ENCODE peak calls at places on chromosomes 11 and 22, in seven cellular contexts. P, U, C, I, Q, T and Y are unnamed samples.
A peak's percentile ranks its signal among the peaks of the same experiment; 100 is the strongest.

GRCh38 chr11:45215098-45215497 is 68.7 kb downstream of the PRDM11 start:
- DNase-seq in I (no peak), U (peak; percentile 46), Q (no peak), C (no peak), P (peak; percentile 32), T (no peak), Y (no peak)

GRCh38 chr11:31106963-31107576 is 262.5 kb downstream of the DCDC1 start:
- DNase-seq in Q (peak; percentile 22), P (peak; percentile 87), T (peak; percentile 39), C (peak; percentile 56), I (peak; percentile 46), U (no peak), Y (peak; percentile 72)

GRCh38 chr11:48095779-48096470 is 115.6 kb downstream of the PTPRJ start:
- DNase-seq in C (no peak), I (no peak), T (no peak), P (no peak), Q (no peak), U (no peak), Y (no peak)

GRCh38 chr11:121459413-121460041 is 6.8 kb upstream of the SORL1-AS1 start:
- DNase-seq in U (no peak), Q (no peak), T (no peak), C (no peak), P (peak; percentile 65), I (no peak), Y (no peak)

GRCh38 chr11:64522843-64523242 is 68.2 kb upstream of the SLC22A12 start:
- DNase-seq in U (no peak), Q (no peak), C (no peak), P (no peak), T (no peak), I (no peak), Y (no peak)

GRCh38 chr11:30911247-30911646 is 325.1 kb upstream of the MPPED2 start:
- DNase-seq in T (no peak), C (no peak), P (no peak), Q (no peak), U (no peak), I (no peak), Y (no peak)

GRCh38 chr11:122578168-122578825 is 77.2 kb upstream of the UBASH3B start:
- DNase-seq in I (no peak), Q (no peak), C (no peak), U (no peak), P (no peak), T (peak; percentile 18), Y (no peak)

GRCh38 chr11:39294648-39295047 is 2164.8 kb downstream of the LRRC4C start:
- DNase-seq in T (no peak), P (no peak), I (no peak), Q (no peak), U (no peak), C (no peak), Y (no peak)

GRCh38 chr22:30421695-30422480 is 3.7 kb upstream of the MTFP1 start:
- DNase-seq in P (no peak), I (no peak), Q (no peak), T (no peak), C (no peak), U (no peak), Y (no peak)

GRCh38 chr11:64649304-64649703 is 58.3 kb downstream of the SLC22A12 start:
- DNase-seq in U (no peak), C (no peak), I (peak; percentile 27), Q (no peak), T (peak; percentile 13), P (no peak), Y (no peak)

GRCh38 chr22:24696551-24697001 is 77.9 kb downstream of the PIWIL3 start:
- DNase-seq in I (no peak), U (no peak), T (no peak), P (no peak), Q (no peak), C (no peak), Y (no peak)

GRCh38 chr22:30604723-30605122 is 2.3 kb upstream of the TCN2 start:
- DNase-seq in U (no peak), P (no peak), T (no peak), C (no peak), I (no peak), Q (no peak), Y (no peak)

GRCh38 chr11:59267738-59268475 is 55.2 kb upstream of the MPEG1 start:
- DNase-seq in T (peak; percentile 93), Q (no peak), P (no peak), I (no peak), U (no peak), C (no peak), Y (no peak)

GRCh38 chr11:89463381-89463780 is 27.8 kb downstream of the NOX4 start:
- DNase-seq in T (no peak), P (no peak), C (no peak), I (peak; percentile 33), Q (no peak), U (no peak), Y (no peak)

GRCh38 chr11:135027461-135027860 is 615.4 kb upstream of the B3GAT1 start:
- DNase-seq in C (peak; percentile 64), P (no peak), Q (peak; percentile 40), I (peak; percentile 45), T (peak; percentile 31), U (no peak), Y (peak; percentile 78)

GRCh38 chr11:8099291-8099899 is 18.4 kb downstream of the TUB start:
- DNase-seq in I (peak; percentile 90), U (peak; percentile 85), C (peak; percentile 68), P (peak; percentile 94), T (peak; percentile 74), Q (peak; percentile 72), Y (peak; percentile 82)

GRCh38 chr11:80773919-80774318 is 1333.1 kb upstream of the TENM4 start:
- DNase-seq in Q (no peak), U (no peak), I (no peak), T (no peak), C (no peak), P (no peak), Y (no peak)

GRCh38 chr22:42969348-42969975 is 45.5 kb downstream of the PACSIN2 start:
- DNase-seq in P (no peak), I (peak; percentile 39), U (no peak), C (no peak), T (peak; percentile 61), Q (peak; percentile 69), Y (no peak)

GRCh38 chr11:134346101-134346975 is 14.6 kb downstream of the GLB1L2 start:
- DNase-seq in I (no peak), C (no peak), T (no peak), U (no peak), P (peak; percentile 77), Q (no peak), Y (peak; percentile 6)

GRCh38 chr22:17777005-17777716 is 2.9 kb upstream of the BID start:
- DNase-seq in T (no peak), U (peak; percentile 61), P (no peak), C (no peak), I (no peak), Q (no peak), Y (no peak)

GRCh38 chr11:67270256-67271211 is 4.3 kb downstream of the GRK2 start:
- DNase-seq in I (peak; percentile 39), C (no peak), P (no peak), U (peak; percentile 71), Q (no peak), T (no peak), Y (no peak)

GRCh38 chr11:129298990-129299389 is 76.7 kb upstream of the BARX2 start:
- DNase-seq in C (no peak), I (no peak), U (no peak), P (no peak), T (no peak), Q (no peak), Y (no peak)

GRCh38 chr11:34833602-34834001 is 82.6 kb downstream of the APIP start:
- DNase-seq in I (no peak), C (no peak), U (no peak), P (no peak), T (peak; percentile 57), Q (no peak), Y (no peak)

DNA sequence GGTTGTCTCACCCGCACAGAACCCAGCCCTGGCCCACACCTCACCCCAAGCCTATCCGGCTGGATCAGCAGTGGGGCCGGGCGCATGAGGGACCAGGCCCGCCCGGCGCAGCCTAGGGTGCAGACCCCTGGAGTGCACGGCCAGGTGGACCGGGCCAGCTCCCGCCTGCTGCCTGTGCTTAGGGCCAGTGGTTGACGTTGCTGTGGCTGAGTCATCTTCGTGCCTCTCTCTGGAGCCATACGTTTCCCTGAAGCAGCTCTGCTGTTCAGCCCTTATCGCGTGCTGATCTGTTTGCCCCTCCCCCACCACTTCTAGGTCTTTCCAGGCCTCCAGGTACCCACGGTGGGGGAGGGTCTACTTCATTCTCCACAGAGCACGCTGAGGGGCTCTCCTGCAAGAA is 39.5 kb downstream of the CDKN1C start:
- DNase-seq in P (no peak), C (no peak), I (no peak), Q (no peak), U (no peak), T (no peak), Y (no peak)
- TF ChIP-seq CTCF in P (no peak), C (no peak), I (no peak), Q (no peak), U (no peak), T (no peak), Y (no peak)

GRCh38 chr11:104151404-104152204 is 12.3 kb downstream of the PDGFD start:
- DNase-seq in Q (no peak), C (no peak), U (no peak), I (peak; percentile 48), P (no peak), T (peak; percentile 39), Y (no peak)
- TF ChIP-seq CTCF in Q (no peak), C (peak; percentile 33), U (no peak), I (peak; percentile 45), P (no peak), T (peak; percentile 18), Y (no peak)

DNA sequence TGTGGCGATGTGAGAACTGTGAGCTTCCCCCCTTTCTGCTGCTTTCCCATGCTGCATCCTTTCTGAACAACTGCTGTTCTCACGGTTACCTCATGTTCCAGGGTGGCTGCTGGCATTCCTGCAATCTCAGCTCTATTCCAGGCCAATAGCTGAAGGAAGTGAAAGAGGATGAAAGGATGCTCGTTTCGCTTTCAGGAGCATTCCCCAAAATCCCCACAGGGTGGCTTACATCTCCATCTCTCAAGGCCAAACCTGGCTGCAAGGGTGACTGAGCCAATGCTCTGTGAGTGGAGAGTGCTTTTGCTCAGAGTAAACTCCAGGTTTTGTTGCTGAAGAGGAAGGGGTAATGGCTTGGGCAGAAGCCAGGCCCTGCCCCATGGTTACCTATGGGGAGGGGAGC is 848.2 kb downstream of the BRD1 start:
- DNase-seq in P (no peak), C (no peak), U (no peak), Q (no peak), I (no peak), T (no peak), Y (no peak)
- TF ChIP-seq CTCF in P (no peak), C (no peak), U (no peak), Q (no peak), I (no peak), T (no peak), Y (no peak)

GRCh38 chr11:22536036-22536435 is 89.6 kb downstream of the FANCF start:
- DNase-seq in P (no peak), I (peak; percentile 1), T (peak; percentile 58), C (no peak), Q (no peak), U (no peak), Y (no peak)

DNA sequence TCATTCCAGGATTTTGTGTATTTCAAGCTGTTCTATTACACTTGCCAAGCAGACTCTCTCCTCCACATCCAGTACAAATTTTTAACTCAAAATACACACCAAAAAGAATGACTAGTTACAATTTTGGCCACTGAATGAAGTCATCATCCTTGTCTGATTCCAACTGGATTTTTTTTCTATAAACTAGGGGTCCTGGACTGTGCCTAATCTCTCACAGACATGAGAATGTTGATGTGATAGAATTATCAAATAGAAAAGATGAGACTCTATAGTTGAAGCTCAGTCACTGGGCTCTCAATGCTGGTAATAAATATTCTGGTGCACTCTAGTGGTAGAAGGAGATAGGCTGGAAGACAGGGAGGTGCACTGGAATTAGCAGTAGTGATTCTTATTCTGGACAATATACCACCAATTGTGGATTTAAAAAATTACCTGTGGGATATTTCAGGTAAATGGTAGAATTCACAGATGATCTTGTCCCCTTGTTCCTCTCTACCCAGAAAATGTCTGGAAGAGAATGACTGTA is 85.7 kb downstream of the FANCF start:
- DNase-seq in U (no peak), Q (peak; percentile 18), I (peak; percentile 53), P (no peak), C (no peak), T (peak; percentile 58), Y (no peak)
- TF ChIP-seq CTCF in U (no peak), Q (peak; percentile 76), I (peak; percentile 79), P (no peak), C (peak; percentile 58), T (peak; percentile 62), Y (no peak)